ENCODE peak calls at places on chromosomes 16 and 17, in six cellular contexts. H is K562, F is HepG2, A is H1, C is GM12878, R is SK-N-SH. V is an unnamed sample.

GRCh38 chr17:45123930-45124796 is 8.2 kb downstream of the PLCD3 start:
- DNase-seq in C (no peak), F (peak; percentile 86), R (peak; percentile 80), A (no peak), H (peak; percentile 89), V (peak; percentile 63)

GRCh38 chr17:73770115-73770848 is 126.0 kb upstream of the SDK2 start:
- DNase-seq in C (no peak), A (no peak), R (peak; percentile 88), H (no peak), F (no peak), V (no peak)

GRCh38 chr17:42182927-42183734 is 2.1 kb downstream of the HCRT start:
- DNase-seq in A (no peak), F (peak; percentile 78), H (peak; percentile 62), C (no peak), R (no peak), V (peak; percentile 44)

GRCh38 chr17:73586153-73586906 is 57.9 kb downstream of the SDK2 start:
- DNase-seq in C (no peak), H (no peak), A (no peak), F (no peak), R (peak; percentile 82), V (no peak)

GRCh38 chr17:59466943-59467801 is 98.2 kb upstream of the DHX40 start:
- DNase-seq in F (peak; percentile 41), R (no peak), H (no peak), C (no peak), A (no peak), V (no peak)

GRCh38 chr17:75319818-75320691 is 30.8 kb upstream of the SLC25A19 start:
- DNase-seq in A (no peak), R (no peak), F (no peak), C (no peak), H (no peak), V (no peak)

GRCh38 chr17:67016039-67016762 is 28.2 kb upstream of the CACNG1 start:
- DNase-seq in C (no peak), H (peak; percentile 39), A (peak; percentile 19), F (peak; percentile 14), R (no peak), V (no peak)

GRCh38 chr16:57167951-57168350 is 17.9 kb downstream of the PSME3IP1 start:
- DNase-seq in A (no peak), C (no peak), R (peak; percentile 46), H (peak; percentile 49), F (peak; percentile 53), V (peak; percentile 52)

GRCh38 chr17:57370051-57370581 is 113.8 kb downstream of the MSI2 start:
- DNase-seq in H (peak; percentile 30), F (peak; percentile 94), A (no peak), R (peak; percentile 31), C (no peak), V (no peak)

GRCh38 chr16:3825103-3825502 is 55.4 kb downstream of the CREBBP start:
- DNase-seq in F (no peak), H (no peak), A (no peak), C (no peak), R (no peak), V (no peak)

GRCh38 chr16:5025171-5025632 is 8.5 kb downstream of the NAGPA start:
- DNase-seq in F (no peak), C (no peak), A (peak; percentile 39), R (no peak), H (peak; percentile 55), V (no peak)

GRCh38 chr17:77570565-77570898 is 388.0 kb upstream of the TNRC6C start:
- DNase-seq in F (no peak), R (no peak), A (no peak), H (no peak), C (no peak), V (no peak)

GRCh38 chr16:75457485-75458021 is 6.9 kb downstream of the TMEM170A start:
- DNase-seq in F (no peak), H (no peak), R (no peak), A (no peak), C (no peak), V (no peak)

GRCh38 chr16:68539704-68540370 is 746 bp downstream of the ZFP90 start:
- DNase-seq in C (no peak), F (no peak), H (no peak), R (no peak), A (no peak), V (peak; percentile 43)

GRCh38 chr17:27038676-27039075 is 255.2 kb upstream of the WSB1 start:
- DNase-seq in R (peak; percentile 19), C (no peak), H (peak; percentile 34), F (peak; percentile 19), A (no peak), V (peak; percentile 3)

GRCh38 chr17:56185905-56186783 is 32.9 kb downstream of the ANKFN1 start:
- DNase-seq in H (no peak), F (no peak), R (no peak), A (no peak), C (no peak), V (peak; percentile 37)

GRCh38 chr16:10114411-10114810 is 67.8 kb downstream of the GRIN2A start:
- DNase-seq in A (no peak), R (no peak), H (no peak), F (no peak), C (no peak), V (no peak)

GRCh38 chr16:75250809-75251279 is 580 bp downstream of the BCAR1 start:
- DNase-seq in H (peak; percentile 77), A (no peak), F (peak; percentile 70), R (peak; percentile 89), C (no peak), V (no peak)

GRCh38 chr17:68319420-68320162 is 28.3 kb downstream of the ARSG start:
- DNase-seq in R (no peak), F (no peak), A (no peak), C (peak; percentile 20), H (no peak), V (peak; percentile 39)
- TF ChIP-seq GABPA in R (no peak), F (no peak), A (no peak), C (no peak), H (no peak), V (no peak)

DNA sequence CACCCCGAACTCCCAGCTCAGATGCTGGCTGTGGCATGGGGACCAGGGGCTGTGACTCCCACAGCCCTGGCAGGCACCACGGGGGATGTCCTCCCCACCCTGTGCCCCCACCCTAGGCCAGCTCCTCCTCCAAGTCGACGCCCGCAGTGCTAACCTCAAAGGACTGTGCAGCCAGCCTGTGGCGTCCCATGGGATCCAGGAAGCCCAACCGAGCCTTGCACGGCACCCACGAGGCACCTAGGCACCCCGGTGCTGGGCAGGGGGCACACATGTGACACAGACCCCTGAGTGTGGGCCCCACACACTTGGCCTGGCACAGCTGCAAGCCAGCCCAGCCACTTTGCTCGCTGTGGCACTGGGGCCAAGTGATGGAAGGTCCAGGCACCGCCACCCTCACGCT is 3.9 kb downstream of the GCGR start:
- DNase-seq in R (no peak), F (no peak), H (no peak), A (no peak), C (no peak), V (no peak)
- H3K27me3 ChIP-seq in R (peaks cover 80% of the 10 kb centered on the region), F (peaks cover 18% of the 10 kb centered on the region), H (peaks cover 25% of the 10 kb centered on the region), A (peaks cover 39% of the 10 kb centered on the region), C (peaks cover 1% of the 10 kb centered on the region), V (peaks cover 38% of the 10 kb centered on the region)

GRCh38 chr17:64534187-64534586 is 27.4 kb downstream of the CEP95 start:
- DNase-seq in F (no peak), C (no peak), R (no peak), H (no peak), A (no peak), V (peak; percentile 14)
- TF ChIP-seq CTCF in F (peak; percentile 18), C (peak; percentile 31), R (peak; percentile 32), H (peak; percentile 10), A (no peak), V (peak; percentile 6)

DNA sequence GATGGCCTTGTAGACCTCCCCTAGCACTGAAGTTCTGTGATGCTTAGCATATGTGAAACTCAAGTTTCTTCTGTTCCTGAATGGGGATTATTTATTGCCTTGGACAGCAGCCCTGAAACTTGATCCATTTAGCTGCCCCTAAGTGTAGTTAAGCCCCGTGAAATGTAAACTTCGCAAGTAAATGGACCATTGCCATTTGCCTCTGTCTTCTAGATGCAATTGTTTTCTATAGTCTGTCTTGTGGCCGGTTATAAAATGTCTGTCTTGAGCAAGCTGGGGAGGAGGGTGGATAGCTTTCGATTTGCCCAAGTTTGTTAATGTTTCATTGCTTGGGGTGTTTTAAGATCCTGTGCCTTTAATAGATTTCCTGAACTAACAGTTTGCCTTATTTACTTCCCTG is 261.8 kb downstream of the CDH13 start:
- DNase-seq in F (no peak), A (no peak), H (no peak), C (no peak), R (no peak), V (no peak)
- TF ChIP-seq GABPA in F (no peak), A (no peak), H (no peak), C (no peak), R (no peak), V (no peak)

GRCh38 chr17:34623856-34624766 is 44.7 kb downstream of the TMEM132E start:
- DNase-seq in C (no peak), H (no peak), R (no peak), F (peak; percentile 4), A (no peak), V (no peak)
- H3K27me3 ChIP-seq in C (peaks cover 3% of the 10 kb centered on the region), H (peaks cover 3% of the 10 kb centered on the region), R (no peaks in the 10 kb centered on the region), F (peaks cover 2% of the 10 kb centered on the region), A (peaks cover 12% of the 10 kb centered on the region), V (peaks cover 16% of the 10 kb centered on the region)